ENCODE peak calls at places on chromosome 3, in ten cellular contexts. H is heart right ventricle, P is GM23338, N is stomach, T is esophagus squamous epithelium, X is mucosa of descending colon, R is Peyer's patch, O is body of pancreas, G is Caco-2, W is adrenal gland. L is an unnamed sample.

GRCh38 chr3:111803123-111803593 is 55.9 kb upstream of the PHLDB2 start:
- DNase-seq in W (peak; percentile 61), O (peak; percentile 40), P (no peak), R (peak; percentile 79), H (peak; percentile 39), G (no peak), X (peak; percentile 59), T (no peak), N (peak; percentile 33), L (peak; percentile 79)

GRCh38 chr3:153001428-153001827 is 160.6 kb upstream of the RAP2B start:
- DNase-seq in X (no peak), N (no peak), G (no peak), H (no peak), T (no peak), O (no peak), R (no peak), P (no peak), W (no peak), L (no peak)

GRCh38 chr3:120855665-120856437 is 52.2 kb upstream of the STXBP5L start:
- DNase-seq in O (no peak), N (no peak), G (no peak), R (no peak), H (peak; percentile 9), X (no peak), W (peak; percentile 72), P (peak; percentile 30), T (no peak), L (peak; percentile 13)

GRCh38 chr3:133895208-133896001 is at the start of gene RAB6B:
- DNase-seq in O (peak; percentile 59), P (peak; percentile 83), T (no peak), X (no peak), W (peak; percentile 28), N (no peak), R (peak; percentile 43), G (peak; percentile 53), H (peak; percentile 64), L (no peak)

GRCh38 chr3:42819351-42819965 is 10.2 kb downstream of the ACKR2 start:
- DNase-seq in N (peak; percentile 56), T (no peak), H (no peak), P (peak; percentile 67), O (peak; percentile 57), R (no peak), W (no peak), G (no peak), X (no peak), L (no peak)

GRCh38 chr3:55604846-55605245 is 117.7 kb upstream of the WNT5A start:
- DNase-seq in G (no peak), N (no peak), O (no peak), P (no peak), T (no peak), X (no peak), R (no peak), H (no peak), W (no peak), L (no peak)

GRCh38 chr3:126031981-126032471 is 51.9 kb downstream of the SLC41A3 start:
- DNase-seq in H (no peak), X (no peak), O (no peak), G (no peak), W (no peak), R (peak; percentile 26), T (no peak), N (peak; percentile 19), P (peak; percentile 12), L (no peak)

GRCh38 chr3:190326930-190327329 is 4.7 kb upstream of the CLDN1 start:
- DNase-seq in W (peak; percentile 63), T (no peak), R (no peak), X (no peak), O (no peak), N (no peak), G (no peak), P (no peak), H (no peak), L (no peak)

GRCh38 chr3:119223511-119223910 is 17.2 kb downstream of the B4GALT4 start:
- DNase-seq in N (no peak), O (no peak), G (no peak), T (no peak), H (no peak), R (no peak), P (peak; percentile 56), X (no peak), W (no peak), L (no peak)

DNA sequence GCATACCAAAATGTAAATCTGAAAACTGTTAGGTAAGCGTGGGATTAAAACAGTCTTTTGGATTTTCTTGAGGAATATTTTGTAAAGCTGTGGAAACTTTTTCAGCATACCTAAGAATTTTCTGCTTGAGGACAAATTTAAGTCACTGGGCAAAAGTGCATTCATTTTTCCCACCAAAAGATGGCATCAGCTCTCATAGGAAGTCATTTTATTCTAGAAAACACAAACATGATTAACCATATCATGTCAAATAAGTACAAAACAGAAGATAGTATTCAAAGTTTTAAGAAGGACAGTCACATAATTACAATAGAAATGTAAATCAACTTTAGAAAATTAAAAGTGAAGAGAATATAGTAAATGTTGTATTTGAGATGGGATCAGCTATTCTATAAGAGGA is 63.5 kb downstream of the SLC49A4 start:
- DNase-seq in W (no peak), T (no peak), R (no peak), P (peak; percentile 19), G (peak; percentile 12), O (no peak), X (no peak), N (no peak), H (no peak), L (no peak)
- TF ChIP-seq CTCF in W (peak; percentile 7), T (no peak), R (no peak), P (peak; percentile 45), G (peak; percentile 42), O (peak; percentile 14), X (no peak), N (no peak), H (peak; percentile 57), L (no peak)

GRCh38 chr3:31180274-31180673 is 285.8 kb upstream of the GADL1 start:
- DNase-seq in T (no peak), P (no peak), R (no peak), W (no peak), X (no peak), O (no peak), H (no peak), N (no peak), G (no peak), L (no peak)
- H3K4me3 ChIP-seq in T (no peak overlapping the region), P (no peak overlapping the region), R (no peak overlapping the region), W (no peak overlapping the region), X (no peak overlapping the region), O (no peak overlapping the region), H (no peak overlapping the region), N (no peak overlapping the region), G (no peak overlapping the region), L (no peak overlapping the region)

GRCh38 chr3:38578551-38578950 is 70.9 kb downstream of the SCN5A start:
- DNase-seq in O (no peak), G (no peak), T (no peak), X (no peak), N (peak; percentile 15), W (no peak), R (peak; percentile 17), H (no peak), P (no peak), L (no peak)

GRCh38 chr3:38579146-38579545 is 70.3 kb downstream of the SCN5A start:
- DNase-seq in O (peak; percentile 63), R (peak; percentile 41), W (no peak), X (no peak), N (peak; percentile 17), P (peak; percentile 37), G (no peak), H (peak; percentile 86), T (no peak), L (no peak)

GRCh38 chr3:38577089-38578080 is 72.1 kb downstream of the SCN5A start:
- DNase-seq in T (no peak), X (no peak), W (no peak), H (no peak), O (no peak), G (no peak), R (peak; percentile 15), P (peak; percentile 17), N (peak; percentile 8), L (no peak)

GRCh38 chr3:38576131-38577088 is 73.1 kb downstream of the SCN5A start:
- DNase-seq in N (peak; percentile 17), P (no peak), X (peak; percentile 29), H (no peak), G (no peak), R (no peak), O (no peak), T (no peak), W (no peak), L (no peak)

GRCh38 chr3:38578081-38578475 is 71.4 kb downstream of the SCN5A start:
- DNase-seq in R (peak; percentile 5), H (no peak), T (no peak), X (no peak), G (no peak), W (no peak), N (peak; percentile 2), P (no peak), O (no peak), L (no peak)
- H3K4me1 ChIP-seq in R (no peaks in the 10 kb centered on the region), H (peaks cover 69% of the 10 kb centered on the region), T (no peaks in the 10 kb centered on the region), X (no peaks in the 10 kb centered on the region), G (no peaks in the 10 kb centered on the region), W (no peaks in the 10 kb centered on the region), N (no peaks in the 10 kb centered on the region), P (no peaks in the 10 kb centered on the region), O (no peaks in the 10 kb centered on the region), L (no peaks in the 10 kb centered on the region)

GRCh38 chr3:108030915-108031425 is 59.9 kb downstream of the CD47 start:
- DNase-seq in G (no peak), X (no peak), R (no peak), T (no peak), P (no peak), O (no peak), H (no peak), N (no peak), W (no peak), L (no peak)
- TF ChIP-seq CTCF in G (no peak), X (no peak), R (no peak), T (no peak), P (no peak), O (no peak), H (no peak), N (no peak), W (no peak), L (no peak)